ENCODE peak calls at places on chromosome 21, in ten cellular contexts. Q is sigmoid colon, P is colonic mucosa, R is neural progenitor cell, Z is lower lobe of right lung, Y is esophagus squamous epithelium, A is body of pancreas, E is tibial artery, F is heart left ventricle, D is thoracic aorta. V is an unnamed sample. For H3K4me1, the result is how much of the 10 kb centered on the place peaks cover.

GRCh38 chr21:29190920-29191319 is 60.5 kb downstream of the MAP3K7CL start:
- DNase-seq in Z (peak), A (no peak), P (no peak), Q (no peak), Y (no peak), R (no peak), E (no peak), D (no peak), F (no peak), V (no peak)

GRCh38 chr21:23740463-23740862 is 1866.8 kb downstream of the MRPL39 start:
- DNase-seq in D (no peak), P (no peak), Z (no peak), Q (no peak), A (no peak), F (no peak), Y (no peak), R (no peak), E (no peak), V (no peak)

GRCh38 chr21:36209626-36210171 is 53.1 kb downstream of the DOP1B start:
- DNase-seq in R (peak), Y (no peak), Z (peak), A (peak), D (no peak), Q (no peak), P (peak), F (peak), E (no peak), V (peak)

GRCh38 chr21:27769763-27770162 is 802.9 kb upstream of the ADAMTS5 start:
- DNase-seq in Z (no peak), P (no peak), F (no peak), E (no peak), R (no peak), Y (no peak), D (no peak), A (no peak), Q (no peak), V (no peak)

GRCh38 chr21:44998621-44999427 is 59.0 kb downstream of the SLX9 start:
- DNase-seq in Q (peak), A (no peak), R (no peak), Y (no peak), Z (peak), E (peak), F (no peak), P (no peak), D (no peak), V (no peak)

GRCh38 chr21:35057428-35057827 is 8.3 kb upstream of the RUNX1 start:
- DNase-seq in E (no peak), Y (no peak), Q (no peak), Z (no peak), P (no peak), A (no peak), F (no peak), R (no peak), D (no peak), V (no peak)

GRCh38 chr21:45357436-45358260 is 47.3 kb upstream of the COL18A1 start:
- DNase-seq in Z (peak), Q (peak), D (no peak), A (peak), Y (no peak), P (no peak), R (peak), F (peak), E (no peak), V (no peak)

GRCh38 chr21:35354078-35354477 is 305.0 kb upstream of the RUNX1 start:
- DNase-seq in E (no peak), Y (no peak), R (no peak), A (no peak), P (no peak), Q (no peak), Z (no peak), F (no peak), D (no peak), V (no peak)

GRCh38 chr21:39562791-39563770 is 49.7 kb upstream of the B3GALT5 start:
- DNase-seq in Y (no peak), E (no peak), D (no peak), P (no peak), Z (no peak), F (no peak), R (no peak), A (peak), Q (no peak), V (no peak)

GRCh38 chr21:16420086-16420724 is 690.4 kb downstream of the USP25 start:
- DNase-seq in P (no peak), Z (no peak), Y (no peak), E (peak), R (no peak), F (peak), D (no peak), Q (peak), A (peak), V (no peak)

GRCh38 chr21:37855568-37856391 is 60.5 kb downstream of the KCNJ6 start:
- DNase-seq in D (no peak), A (no peak), F (no peak), Y (no peak), P (no peak), Q (no peak), R (peak), E (no peak), Z (no peak), V (no peak)

GRCh38 chr21:32200029-32200428 is 78.8 kb downstream of the MIS18A start:
- DNase-seq in A (no peak), R (no peak), Q (no peak), F (no peak), Y (no peak), E (no peak), D (no peak), Z (no peak), P (no peak), V (no peak)

GRCh38 chr21:45093064-45093532 is 18.7 kb downstream of the ADARB1 start:
- DNase-seq in Z (no peak), D (no peak), Y (no peak), R (no peak), P (no peak), E (no peak), F (peak), Q (no peak), A (peak), V (no peak)

GRCh38 chr21:19557046-19557445 is 1153.5 kb upstream of the TMPRSS15 start:
- DNase-seq in D (no peak), A (no peak), Y (no peak), R (no peak), F (no peak), E (no peak), Z (no peak), Q (no peak), P (no peak), V (no peak)

GRCh38 chr21:46324390-46325072 is 575 bp downstream of the PCNT start:
- DNase-seq in D (peak), F (peak), Y (peak), A (peak), Q (peak), R (peak), E (peak), P (peak), Z (peak), V (peak)

GRCh38 chr21:37603129-37603528 is 236.6 kb downstream of the DYRK1A start:
- DNase-seq in A (no peak), R (no peak), F (no peak), Z (no peak), D (no peak), E (no peak), Q (no peak), P (no peak), Y (no peak), V (no peak)

GRCh38 chr21:34965200-34966174 is 83.6 kb downstream of the RUNX1 start:
- DNase-seq in A (no peak), Q (no peak), P (no peak), E (no peak), D (no peak), Y (no peak), F (no peak), R (no peak), Z (no peak), V (peak)

GRCh38 chr21:46390603-46391545 is 66.9 kb downstream of the PCNT start:
- DNase-seq in A (no peak), F (no peak), Z (peak), Q (no peak), R (no peak), E (no peak), Y (no peak), P (no peak), D (no peak), V (peak)

DNA sequence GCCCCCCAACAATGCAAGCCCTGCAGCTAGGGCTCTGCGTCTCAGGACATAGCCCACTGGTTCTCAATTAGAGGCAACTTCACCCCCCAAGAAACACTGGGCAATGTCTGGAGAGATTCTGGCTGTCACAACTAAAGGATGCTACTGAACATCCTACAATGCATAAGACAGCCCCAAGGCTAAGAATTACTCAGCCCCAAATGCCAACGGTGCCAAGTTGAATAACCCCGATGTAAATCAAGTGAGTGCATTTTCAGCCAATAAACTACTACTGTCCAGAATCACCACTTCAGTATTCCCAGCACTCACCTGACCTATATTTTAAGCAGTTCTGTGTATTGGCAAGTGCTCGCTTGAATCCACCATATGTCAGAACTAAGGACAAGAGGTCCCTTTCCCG is 6.9 kb downstream of the RIPK4 start:
- DNase-seq in E (no peak), Y (no peak), P (no peak), R (no peak), Z (no peak), A (no peak), Q (no peak), F (no peak), D (no peak), V (peak)
- H3K4me1 ChIP-seq in E (half or more), Y (under half), P (under half), R (under half), Z (under half), A (half or more), Q (under half), F (under half), D (under half), V (under half)

GRCh38 chr21:17903029-17903806 is 84.1 kb upstream of the C21orf91 start:
- DNase-seq in E (no peak), Q (no peak), Z (no peak), D (no peak), R (no peak), A (no peak), Y (no peak), P (no peak), F (no peak), V (no peak)

GRCh38 chr21:17901458-17902092 is 82.4 kb upstream of the C21orf91 start:
- DNase-seq in Q (no peak), Z (no peak), A (no peak), R (no peak), P (no peak), D (no peak), F (no peak), Y (no peak), E (no peak), V (no peak)

GRCh38 chr21:17903929-17904639 is 84.9 kb upstream of the C21orf91 start:
- DNase-seq in E (no peak), Y (no peak), A (no peak), Z (no peak), R (no peak), D (no peak), Q (no peak), F (no peak), P (no peak), V (peak)

GRCh38 chr21:17900990-17901385 is 81.8 kb upstream of the C21orf91 start:
- DNase-seq in Z (no peak), Q (no peak), E (no peak), A (no peak), P (no peak), F (no peak), R (no peak), Y (no peak), D (no peak), V (no peak)

GRCh38 chr21:17900281-17900989 is 81.3 kb upstream of the C21orf91 start:
- DNase-seq in Z (no peak), A (peak), Y (no peak), R (peak), F (peak), E (no peak), Q (no peak), D (no peak), P (no peak), V (no peak)
- TF ChIP-seq CTCF in Z (no peak), A (no peak), Y (no peak), R (peak), F (peak), E (no peak), Q (no peak), D (no peak), P (no peak), V (no peak)

GRCh38 chr21:33951276-33952178 is 35.9 kb upstream of the ATP5PO start:
- DNase-seq in Y (no peak), R (no peak), F (no peak), D (no peak), E (no peak), A (no peak), Q (no peak), Z (no peak), P (no peak), V (no peak)
- H3K4me3 ChIP-seq in Y (no peak), R (no peak), F (no peak), D (no peak), E (no peak), A (no peak), Q (no peak), Z (no peak), P (no peak), V (no peak)

GRCh38 chr21:31181089-31181757 is 142.9 kb upstream of the KRTAP19-8 start:
- DNase-seq in E (no peak), Q (no peak), R (no peak), A (no peak), P (no peak), D (no peak), Z (no peak), F (no peak), Y (no peak), V (no peak)
- H3K4me1 ChIP-seq in E (under half), Q (under half), R (under half), A (under half), P (under half), D (under half), Z (under half), F (under half), Y (under half), V (under half)

DNA sequence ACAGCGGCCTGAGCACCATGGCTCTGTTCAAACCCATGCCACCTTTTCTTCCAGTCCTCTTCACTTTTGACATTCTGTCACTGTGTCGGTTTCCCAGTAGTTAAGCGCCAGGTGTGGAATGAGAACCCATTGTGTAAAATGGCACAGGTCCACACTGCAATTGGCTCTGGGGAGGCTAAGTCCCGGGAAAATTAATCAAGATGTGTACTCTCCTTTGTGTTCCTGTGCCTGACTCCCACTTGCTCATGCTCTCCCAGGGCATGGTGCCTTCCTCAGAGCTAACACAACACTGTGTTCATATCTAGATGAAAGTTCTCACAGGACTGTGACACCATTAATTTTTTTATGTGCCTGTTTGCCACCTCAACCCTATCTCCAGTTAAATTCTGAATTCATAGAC is 59.0 kb upstream of the BTG3 start:
- DNase-seq in Y (no peak), Z (no peak), A (peak), P (no peak), Q (no peak), E (no peak), R (no peak), F (no peak), D (no peak), V (no peak)
- TF ChIP-seq CTCF in Y (no peak), Z (no peak), A (no peak), P (no peak), Q (no peak), E (no peak), R (no peak), F (no peak), D (no peak), V (no peak)

GRCh38 chr21:42558368-42558767 is 44.7 kb downstream of the SLC37A1 start:
- DNase-seq in Q (no peak), R (no peak), D (no peak), P (no peak), Z (no peak), Y (no peak), F (no peak), A (no peak), E (no peak), V (no peak)

GRCh38 chr21:42557420-42557819 is 43.8 kb downstream of the SLC37A1 start:
- DNase-seq in R (no peak), Z (no peak), F (no peak), Q (peak), E (peak), P (no peak), A (no peak), Y (no peak), D (no peak), V (no peak)

GRCh38 chr21:42556960-42557359 is 43.3 kb downstream of the SLC37A1 start:
- DNase-seq in P (no peak), E (peak), A (no peak), F (no peak), R (no peak), Q (peak), Z (peak), Y (no peak), D (no peak), V (no peak)

GRCh38 chr21:42555756-42556438 is 42.2 kb downstream of the SLC37A1 start:
- DNase-seq in Y (no peak), D (no peak), P (no peak), Q (peak), R (no peak), A (no peak), E (peak), F (no peak), Z (peak), V (no peak)

GRCh38 chr21:42556476-42556875 is 42.8 kb downstream of the SLC37A1 start:
- DNase-seq in P (no peak), A (no peak), Q (peak), F (no peak), Z (no peak), Y (no peak), E (peak), R (no peak), D (no peak), V (no peak)
- H3K4me3 ChIP-seq in P (no peak), A (no peak), Q (no peak), F (no peak), Z (no peak), Y (no peak), E (no peak), R (no peak), D (no peak), V (no peak)

DNA sequence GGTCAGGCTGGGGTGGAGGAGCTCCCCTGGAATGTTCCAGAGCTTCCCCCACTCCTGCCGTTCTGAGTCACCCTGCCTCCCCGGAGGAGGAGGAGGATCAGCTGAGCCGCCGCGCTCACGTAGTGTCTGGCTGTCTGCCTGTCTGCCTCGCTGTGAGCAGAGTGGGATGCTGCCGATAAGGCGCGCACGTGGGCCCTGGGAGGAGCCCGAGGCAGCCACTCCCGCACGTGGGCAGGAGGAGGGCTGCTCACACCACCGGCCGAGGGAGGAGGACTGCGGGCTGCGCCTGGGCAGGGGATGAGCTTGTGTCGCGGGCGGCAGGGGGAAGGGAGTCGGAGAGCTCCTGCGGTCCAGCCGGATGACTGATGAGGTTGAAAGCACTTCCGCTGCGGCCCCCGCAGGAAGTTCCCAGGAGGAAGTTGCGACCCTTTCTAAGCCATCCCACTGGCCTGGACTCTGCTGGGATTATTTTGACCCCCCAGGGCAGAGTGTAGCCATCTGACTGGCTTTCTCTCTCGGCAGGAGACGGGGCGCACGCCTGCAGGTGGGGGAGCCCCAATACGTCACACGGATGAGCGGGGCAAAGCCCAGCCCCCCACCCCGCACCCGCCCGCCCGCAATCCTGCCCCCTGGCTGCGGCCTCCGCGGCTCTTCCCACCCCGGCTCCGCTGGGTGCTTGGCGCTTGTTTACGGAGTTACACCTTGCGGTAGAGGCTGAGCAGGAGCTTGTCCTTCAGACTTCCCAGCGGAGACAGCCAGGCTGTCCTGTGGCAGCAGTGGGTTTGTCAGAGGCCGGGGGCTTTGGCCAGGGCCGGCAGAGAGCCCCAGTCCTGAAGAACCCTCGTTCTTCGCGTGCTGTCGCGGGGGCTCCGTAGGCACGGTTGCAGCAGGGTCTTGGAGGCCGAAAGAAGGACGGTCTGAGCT is 9.8 kb downstream of the PDXK start:
- DNase-seq in P (peak), D (peak), Z (peak), Q (peak), R (peak), Y (peak), A (peak), F (peak), E (peak), V (peak)
- H3K4me1 ChIP-seq in P (under half), D (under half), Z (half or more), Q (under half), R (under half), Y (half or more), A (half or more), F (half or more), E (half or more), V (under half)

DNA sequence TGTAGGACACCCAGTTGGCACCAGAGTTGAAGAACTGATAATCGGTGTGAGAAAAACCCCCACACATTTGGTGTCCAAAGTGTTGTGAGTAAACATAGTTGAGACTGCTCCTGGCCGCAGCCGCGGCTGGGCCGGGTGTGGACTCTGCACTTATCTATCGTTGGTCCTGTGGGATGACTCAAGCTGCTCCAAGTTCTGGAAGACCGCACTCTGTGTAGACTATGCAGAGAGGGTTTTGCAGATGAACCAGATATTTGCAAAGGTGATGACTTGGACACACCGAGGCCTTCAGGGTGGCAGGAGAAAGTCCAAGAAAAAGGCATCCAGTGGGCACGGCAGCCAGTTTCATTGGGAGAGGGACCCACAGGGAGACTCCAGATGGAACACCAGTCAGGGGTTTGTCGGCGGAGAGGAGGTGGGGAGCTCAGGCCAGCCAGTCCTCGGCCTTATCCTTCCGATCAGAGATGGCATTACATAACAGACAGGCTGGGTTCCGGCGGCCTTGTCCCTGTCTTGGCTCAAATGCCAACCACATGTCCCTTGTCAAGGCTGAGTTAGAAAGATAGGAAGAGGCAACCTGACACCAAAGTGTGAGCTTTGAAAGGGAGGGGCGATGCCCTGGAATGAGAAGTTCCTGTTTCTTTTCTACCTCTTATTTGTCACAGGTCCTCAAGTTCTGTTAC is 21.1 kb downstream of the C2CD2 start:
- DNase-seq in F (no peak), A (no peak), E (no peak), Q (peak), D (no peak), Y (no peak), Z (peak), P (no peak), R (no peak), V (no peak)
- TF ChIP-seq CTCF in F (no peak), A (no peak), E (no peak), Q (no peak), D (no peak), Y (no peak), Z (no peak), P (no peak), R (no peak), V (no peak)

DNA sequence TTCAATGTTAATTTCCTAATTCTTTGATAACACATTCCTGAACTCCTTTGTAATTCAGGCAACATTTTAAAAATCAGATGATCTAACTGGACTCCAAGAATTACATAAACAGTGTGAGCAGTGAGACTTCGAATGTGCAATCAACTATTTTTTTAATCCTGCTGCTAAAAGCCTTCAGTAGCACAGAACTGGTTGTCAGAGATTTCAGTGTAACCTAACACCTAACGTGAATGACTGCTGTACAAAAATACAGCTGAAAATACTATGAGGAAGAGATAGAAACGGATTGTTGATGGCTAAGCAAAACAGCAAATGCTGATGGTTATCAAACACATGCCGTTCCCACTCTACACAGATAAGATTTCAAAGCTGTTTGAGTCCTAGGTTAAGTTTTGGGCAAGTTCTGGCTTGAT is 46.1 kb downstream of the APP start:
- DNase-seq in F (no peak), R (no peak), Q (no peak), A (no peak), E (no peak), Y (no peak), D (no peak), P (no peak), Z (no peak), V (no peak)
- H3K4me3 ChIP-seq in F (no peak), R (no peak), Q (no peak), A (no peak), E (no peak), Y (no peak), D (peak), P (no peak), Z (no peak), V (no peak)

V was measured in osteoblast.